ENCODE peak calls at places on chromosomes 11 and 22, in four cellular contexts. One of them, this sample, is unnamed.

GRCh38 chr11:126358763-126359160 is 3.3 kb downstream of the ST3GAL4 start:
- DNase-seq in lung: no peak
- DNase-seq in A673: no peak
- DNase-seq in tibial nerve: no peak
- DNase-seq in this sample: no peak

GRCh38 chr11:129247129-129247528 is 55.0 kb upstream of the ARHGAP32 start:
- DNase-seq in lung: no peak
- DNase-seq in A673: peak; percentile 87
- DNase-seq in tibial nerve: no peak
- DNase-seq in this sample: no peak

GRCh38 chr11:118003021-118003423 is 16.8 kb downstream of the IL10RA start:
- DNase-seq in lung: no peak
- DNase-seq in A673: no peak
- DNase-seq in tibial nerve: no peak
- DNase-seq in this sample: no peak

GRCh38 chr11:41983458-41983857 is 524.0 kb upstream of the LRRC4C start:
- DNase-seq in lung: no peak
- DNase-seq in A673: no peak
- DNase-seq in tibial nerve: no peak
- DNase-seq in this sample: no peak

GRCh38 chr11:2759228-2760195 is 59.7 kb upstream of the KCNQ1OT1 start:
- DNase-seq in lung: no peak
- DNase-seq in A673: no peak
- DNase-seq in tibial nerve: no peak
- DNase-seq in this sample: no peak

GRCh38 chr11:34916810-34917780 is 677 bp downstream of the PDHX start:
- DNase-seq in lung: no peak
- DNase-seq in A673: peak; percentile 47
- DNase-seq in tibial nerve: no peak
- DNase-seq in this sample: peak; percentile 24

GRCh38 chr11:6745465-6746015 is 26.2 kb downstream of the OR2AG2 start:
- DNase-seq in lung: no peak
- DNase-seq in A673: no peak
- DNase-seq in tibial nerve: no peak
- DNase-seq in this sample: no peak

GRCh38 chr11:66410191-66410590 is 10.6 kb upstream of the NPAS4 start:
- DNase-seq in lung: no peak
- DNase-seq in A673: no peak
- DNase-seq in tibial nerve: no peak
- DNase-seq in this sample: no peak

GRCh38 chr11:44003736-44004451 is 43.9 kb upstream of the ACCSL start:
- DNase-seq in lung: no peak
- DNase-seq in A673: no peak
- DNase-seq in tibial nerve: no peak
- DNase-seq in this sample: no peak

GRCh38 chr11:47271961-47272661 is 2.2 kb downstream of the MADD start:
- DNase-seq in lung: no peak
- DNase-seq in A673: no peak
- DNase-seq in tibial nerve: no peak
- DNase-seq in this sample: peak; percentile 73

GRCh38 chr11:63998558-63999348 is 12.5 kb downstream of the OTUB1 start:
- DNase-seq in lung: no peak
- DNase-seq in A673: no peak
- DNase-seq in tibial nerve: no peak
- DNase-seq in this sample: no peak

GRCh38 chr11:118921121-118921928 is 4.4 kb downstream of the BCL9L start:
- DNase-seq in lung: peak; percentile 85
- DNase-seq in A673: peak; percentile 84
- DNase-seq in tibial nerve: peak; percentile 85
- DNase-seq in this sample: no peak

GRCh38 chr11:288328-289144 is at the start of gene PGGHG:
- DNase-seq in lung: peak; percentile 72
- DNase-seq in A673: peak; percentile 52
- DNase-seq in tibial nerve: peak; percentile 43
- DNase-seq in this sample: peak; percentile 63

DNA sequence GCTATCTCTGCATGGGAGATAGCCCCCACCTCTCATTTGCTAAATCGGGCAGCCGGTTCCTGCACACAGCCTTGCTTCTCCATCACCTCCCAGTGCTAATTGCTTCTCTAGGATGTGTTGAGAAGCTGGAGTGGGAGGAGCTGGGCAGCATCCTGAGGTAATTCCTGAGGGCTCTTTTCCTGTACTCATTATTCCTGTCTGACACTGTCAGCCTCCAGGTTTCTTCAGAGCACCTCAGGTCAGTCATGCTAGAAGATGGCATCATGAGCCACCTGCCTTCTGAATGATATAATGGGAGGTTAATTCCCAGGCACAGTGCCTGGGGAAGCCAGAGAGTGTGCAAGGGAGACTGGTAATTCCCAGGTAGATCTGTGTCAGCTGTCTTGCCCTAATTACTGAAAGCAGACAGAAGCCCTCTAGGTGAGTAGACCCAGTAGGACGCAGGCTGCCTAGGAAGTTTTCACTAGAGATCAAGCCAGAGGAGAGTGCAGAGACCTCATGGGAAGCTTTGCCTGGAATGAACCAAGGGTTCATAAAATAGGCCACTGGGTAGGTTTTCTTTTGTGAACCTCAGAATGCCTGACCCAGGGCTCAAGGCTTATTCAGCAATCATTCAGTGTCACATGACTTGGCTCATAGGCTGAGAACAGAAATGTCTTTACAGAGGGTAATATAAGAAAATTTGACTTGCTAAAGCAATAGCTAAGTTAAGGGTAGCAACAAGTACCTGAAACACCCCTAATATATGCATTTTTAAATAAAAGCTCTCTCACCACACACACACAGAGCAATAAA is 132.8 kb downstream of the RAB38 start:
- DNase-seq in lung: no peak
- DNase-seq in A673: no peak
- DNase-seq in tibial nerve: no peak
- DNase-seq in this sample: no peak
- H3K27ac ChIP-seq in lung: no peak overlapping the region
- H3K27ac ChIP-seq in A673: no peak overlapping the region
- H3K27ac ChIP-seq in tibial nerve: no peak overlapping the region
- H3K27ac ChIP-seq in this sample: no peak overlapping the region

GRCh38 chr22:19429950-19430889 is 1.3 kb downstream of the HIRA start:
- DNase-seq in lung: no peak
- DNase-seq in A673: peak; percentile 67
- DNase-seq in tibial nerve: no peak
- DNase-seq in this sample: peak; percentile 11

GRCh38 chr22:19431641-19432091 is at the start of gene HIRA:
- DNase-seq in lung: peak; percentile 83
- DNase-seq in A673: peak; percentile 86
- DNase-seq in tibial nerve: peak; percentile 62
- DNase-seq in this sample: peak; percentile 79

GRCh38 chr22:19430890-19431541 is 517 bp downstream of the HIRA start:
- DNase-seq in lung: peak; percentile 37
- DNase-seq in A673: peak; percentile 23
- DNase-seq in tibial nerve: no peak
- DNase-seq in this sample: peak; percentile 21

GRCh38 chr22:19434829-19435580 is 2.7 kb downstream of the MRPL40 start:
- DNase-seq in lung: no peak
- DNase-seq in A673: no peak
- DNase-seq in tibial nerve: no peak
- DNase-seq in this sample: no peak

GRCh38 chr22:19432092-19432844 is at the start of gene MRPL40:
- DNase-seq in lung: peak; percentile 94
- DNase-seq in A673: peak; percentile 96
- DNase-seq in tibial nerve: peak; percentile 82
- DNase-seq in this sample: peak; percentile 95
- H3K36me3 ChIP-seq in lung: peaks cover 6% of the 10 kb centered on the region
- H3K36me3 ChIP-seq in A673: peaks cover 6% of the 10 kb centered on the region
- H3K36me3 ChIP-seq in tibial nerve: no peaks in the 10 kb centered on the region
- H3K36me3 ChIP-seq in this sample: peaks cover 5% of the 10 kb centered on the region

GRCh38 chr11:12674571-12674935 is 332 bp downstream of the TEAD1 start:
- DNase-seq in lung: no peak
- DNase-seq in A673: no peak
- DNase-seq in tibial nerve: no peak
- DNase-seq in this sample: no peak
- H3K27ac ChIP-seq in lung: peak overlapping the region; percentile 93
- H3K27ac ChIP-seq in A673: peak overlapping the region; percentile 90
- H3K27ac ChIP-seq in tibial nerve: peak overlapping the region; percentile 95
- H3K27ac ChIP-seq in this sample: peak overlapping the region; percentile 52

DNA sequence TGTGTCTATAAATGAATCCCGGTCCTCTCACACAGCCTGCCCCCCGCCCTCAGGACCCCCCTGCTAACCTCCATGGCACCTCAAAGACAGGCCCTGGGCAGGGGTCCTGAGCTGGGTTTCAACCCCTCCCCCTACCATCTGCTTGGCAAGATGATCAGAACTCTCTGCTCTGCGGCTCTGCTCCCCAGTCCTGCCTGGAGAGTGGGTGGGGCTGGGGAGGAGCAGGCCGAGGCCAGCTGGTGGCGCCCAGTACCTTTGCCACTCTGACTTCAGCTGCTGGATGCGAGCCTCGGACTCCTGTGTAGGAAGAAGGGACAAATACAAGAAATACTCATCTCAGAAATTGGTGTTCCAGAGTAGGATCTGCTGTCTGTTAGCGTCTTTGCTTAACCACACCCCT is 15.0 kb downstream of the SUN2 start:
- DNase-seq in lung: no peak
- DNase-seq in A673: no peak
- DNase-seq in tibial nerve: no peak
- DNase-seq in this sample: no peak
- H3K36me3 ChIP-seq in lung: peaks cover 29% of the 10 kb centered on the region
- H3K36me3 ChIP-seq in A673: peaks cover 100% of the 10 kb centered on the region
- H3K36me3 ChIP-seq in tibial nerve: peaks cover 42% of the 10 kb centered on the region
- H3K36me3 ChIP-seq in this sample: peaks cover 73% of the 10 kb centered on the region

GRCh38 chr11:74138572-74138971 is 32.2 kb downstream of the C2CD3 start:
- DNase-seq in lung: peak; percentile 35
- DNase-seq in A673: peak; percentile 83
- DNase-seq in tibial nerve: peak; percentile 13
- DNase-seq in this sample: peak; percentile 87

GRCh38 chr11:74138021-74138420 is 32.8 kb downstream of the C2CD3 start:
- DNase-seq in lung: no peak
- DNase-seq in A673: peak; percentile 28
- DNase-seq in tibial nerve: no peak
- DNase-seq in this sample: no peak

GRCh38 chr11:74135516-74135840 is 35.3 kb downstream of the C2CD3 start:
- DNase-seq in lung: no peak
- DNase-seq in A673: no peak
- DNase-seq in tibial nerve: no peak
- DNase-seq in this sample: no peak

GRCh38 chr11:74133416-74133815 is 37.4 kb downstream of the C2CD3 start:
- DNase-seq in lung: no peak
- DNase-seq in A673: no peak
- DNase-seq in tibial nerve: no peak
- DNase-seq in this sample: no peak

GRCh38 chr11:74134661-74135515 is 35.9 kb downstream of the C2CD3 start:
- DNase-seq in lung: no peak
- DNase-seq in A673: no peak
- DNase-seq in tibial nerve: no peak
- DNase-seq in this sample: peak; percentile 32
- H3K27ac ChIP-seq in lung: no peak overlapping the region
- H3K27ac ChIP-seq in A673: no peak overlapping the region
- H3K27ac ChIP-seq in tibial nerve: no peak overlapping the region
- H3K27ac ChIP-seq in this sample: no peak overlapping the region

GRCh38 chr11:33709471-33709870 is 8.8 kb upstream of the C11orf91 start:
- DNase-seq in lung: no peak
- DNase-seq in A673: no peak
- DNase-seq in tibial nerve: no peak
- DNase-seq in this sample: peak; percentile 74
- H3K36me3 ChIP-seq in lung: peaks cover 45% of the 10 kb centered on the region
- H3K36me3 ChIP-seq in A673: peaks cover 17% of the 10 kb centered on the region
- H3K36me3 ChIP-seq in tibial nerve: no peaks in the 10 kb centered on the region
- H3K36me3 ChIP-seq in this sample: peaks cover 8% of the 10 kb centered on the region

GRCh38 chr11:69160296-69161116 is 4.8 kb downstream of the SMIM38 start:
- DNase-seq in lung: no peak
- DNase-seq in A673: no peak
- DNase-seq in tibial nerve: no peak
- DNase-seq in this sample: no peak
- H3K27ac ChIP-seq in lung: no peak overlapping the region
- H3K27ac ChIP-seq in A673: no peak overlapping the region
- H3K27ac ChIP-seq in tibial nerve: no peak overlapping the region
- H3K27ac ChIP-seq in this sample: no peak overlapping the region

GRCh38 chr22:19353363-19354131 is 62.0 kb upstream of the CLTCL1 start:
- DNase-seq in lung: no peak
- DNase-seq in A673: no peak
- DNase-seq in tibial nerve: no peak
- DNase-seq in this sample: no peak
- H3K36me3 ChIP-seq in lung: peaks cover 33% of the 10 kb centered on the region
- H3K36me3 ChIP-seq in A673: peaks cover 35% of the 10 kb centered on the region
- H3K36me3 ChIP-seq in tibial nerve: no peaks in the 10 kb centered on the region
- H3K36me3 ChIP-seq in this sample: peaks cover 19% of the 10 kb centered on the region